ENCODE peak calls at places on chromosomes 16 and 17, in five cellular contexts. C is spleen, F is pancreas, U is dorsolateral prefrontal cortex, A is SK-N-SH. P is an unnamed sample.

GRCh38 chr17:40903129-40903847 is 18.2 kb upstream of the KRT20 start:
- DNase-seq in C (no peak), F (no peak), U (no peak), A (no peak), P (peak)

GRCh38 chr17:70544307-70544706 is 375.0 kb downstream of the KCNJ2 start:
- DNase-seq in C (no peak), F (no peak), U (no peak), A (no peak), P (no peak)

GRCh38 chr16:61993076-61993475 is 43.2 kb downstream of the CDH8 start:
- DNase-seq in C (no peak), F (no peak), U (no peak), A (no peak), P (no peak)

GRCh38 chr17:65022751-65023421 is 33.7 kb downstream of the GNA13 start:
- DNase-seq in C (no peak), F (no peak), U (no peak), A (no peak), P (no peak)

GRCh38 chr16:19288872-19289799 is 3.6 kb downstream of the CLEC19A start:
- DNase-seq in C (no peak), F (no peak), U (no peak), A (no peak), P (no peak)

GRCh38 chr16:64893386-64893785 is 228.5 kb downstream of the CDH11 start:
- DNase-seq in C (no peak), F (no peak), U (no peak), A (no peak), P (no peak)

GRCh38 chr16:52861614-52862022 is 191.1 kb downstream of the CHD9NB start:
- DNase-seq in C (no peak), F (no peak), U (no peak), A (peak), P (no peak)

GRCh38 chr17:19739241-19740201 is 8.6 kb downstream of the ALDH3A1 start:
- DNase-seq in C (no peak), F (no peak), U (no peak), A (no peak), P (no peak)

GRCh38 chr16:88264641-88265285 is 118.0 kb upstream of the ZNF469 start:
- DNase-seq in C (peak), F (peak), U (peak), A (no peak), P (peak)

GRCh38 chr17:7582401-7583252 is 1.0 kb upstream of the MPDU1 start:
- DNase-seq in C (peak), F (peak), U (no peak), A (no peak), P (peak)
- H3K4me3 ChIP-seq in C (no peak), F (no peak), U (peak), A (peak), P (peak)

DNA sequence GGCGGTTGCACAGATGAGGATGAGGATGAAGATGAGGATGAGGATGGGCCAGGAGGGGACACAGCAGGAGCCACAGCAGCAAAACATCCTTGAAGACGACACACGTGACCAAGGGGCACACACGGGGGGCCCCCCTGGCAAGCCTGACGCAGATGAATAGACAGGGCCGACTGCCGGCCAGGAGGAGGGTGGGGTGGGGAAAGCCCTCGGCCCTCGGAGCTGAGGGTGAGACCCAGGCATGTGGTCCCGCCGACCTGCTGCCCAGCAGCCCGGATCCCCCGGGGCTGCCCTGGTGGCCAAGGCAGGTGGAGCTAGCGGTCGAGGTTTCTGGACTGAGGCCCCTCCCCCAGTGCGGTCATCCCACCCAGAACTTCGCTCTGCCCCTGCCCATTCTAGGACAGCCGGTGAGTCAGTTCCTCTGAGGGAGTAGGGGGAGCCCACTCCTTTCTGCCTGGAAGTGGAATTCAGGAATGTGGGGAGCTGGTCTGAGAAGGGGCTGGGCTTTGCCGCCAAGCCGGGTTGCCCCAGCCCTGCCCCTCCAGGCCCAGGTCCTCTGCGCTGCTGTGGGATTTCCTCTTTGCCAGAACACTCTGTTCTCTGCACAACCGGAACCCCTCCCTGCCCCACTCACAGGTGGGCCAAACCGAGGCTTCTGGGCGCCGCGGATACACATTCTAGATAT is 9.9 kb downstream of the CYGB start:
- DNase-seq in C (peak), F (no peak), U (no peak), A (peak), P (peak)
- H3K4me3 ChIP-seq in C (no peak), F (no peak), U (no peak), A (no peak), P (peak)

GRCh38 chr17:68771867-68772515 is 170.8 kb upstream of the FAM20A start:
- DNase-seq in C (no peak), F (no peak), U (no peak), A (peak), P (no peak)
- H3K4me3 ChIP-seq in C (no peak), F (no peak), U (peak), A (peak), P (no peak)

GRCh38 chr16:30649725-30650368 is 913 bp upstream of the PRR14 start:
- DNase-seq in C (peak), F (no peak), U (no peak), A (no peak), P (no peak)
- H3K4me3 ChIP-seq in C (peak), F (peak), U (peak), A (peak), P (peak)